ENCODE peak calls at places on chromosomes 12 and 14, in four cellular contexts. M is cardiac muscle cell, J is thoracic aorta, E is ovary. Q is an unnamed sample.

GRCh38 chr12:128259556-128260070 is 7.4 kb upstream of the TMEM132C start:
- DNase-seq in M (peak), J (no peak), E (peak), Q (no peak)

GRCh38 chr14:105387530-105387922 is 10.8 kb upstream of the TEX22 start:
- DNase-seq in E (no peak), M (no peak), J (no peak), Q (no peak)

GRCh38 chr12:11624126-11624525 is 25.3 kb upstream of the ETV6 start:
- DNase-seq in J (no peak), E (no peak), M (no peak), Q (no peak)

GRCh38 chr12:132490481-132491348 is 764 bp downstream of the FBRSL1 start:
- DNase-seq in J (no peak), E (no peak), M (peak), Q (no peak)

GRCh38 chr12:32843528-32844095 is 53.0 kb downstream of the PKP2 start:
- DNase-seq in E (no peak), M (peak), J (no peak), Q (no peak)

GRCh38 chr14:49999216-49999761 is 106.4 kb downstream of the ARF6 start:
- DNase-seq in J (peak), M (peak), E (peak), Q (peak)

GRCh38 chr12:90287585-90287984 is 578.9 kb upstream of the ATP2B1 start:
- DNase-seq in E (no peak), M (no peak), J (no peak), Q (no peak)

GRCh38 chr14:90739318-90740077 is 76.7 kb downstream of the TTC7B start:
- DNase-seq in E (no peak), J (no peak), M (no peak), Q (no peak)

GRCh38 chr12:54341343-54341742 is 16.4 kb downstream of the COPZ1 start:
- DNase-seq in J (no peak), M (no peak), E (no peak), Q (no peak)

GRCh38 chr12:94815958-94816357 is 165.6 kb upstream of the TMCC3 start:
- DNase-seq in M (no peak), E (no peak), J (no peak), Q (no peak)

GRCh38 chr12:74903522-74903921 is 306.1 kb downstream of the KCNC2 start:
- DNase-seq in E (no peak), M (no peak), J (no peak), Q (no peak)

DNA sequence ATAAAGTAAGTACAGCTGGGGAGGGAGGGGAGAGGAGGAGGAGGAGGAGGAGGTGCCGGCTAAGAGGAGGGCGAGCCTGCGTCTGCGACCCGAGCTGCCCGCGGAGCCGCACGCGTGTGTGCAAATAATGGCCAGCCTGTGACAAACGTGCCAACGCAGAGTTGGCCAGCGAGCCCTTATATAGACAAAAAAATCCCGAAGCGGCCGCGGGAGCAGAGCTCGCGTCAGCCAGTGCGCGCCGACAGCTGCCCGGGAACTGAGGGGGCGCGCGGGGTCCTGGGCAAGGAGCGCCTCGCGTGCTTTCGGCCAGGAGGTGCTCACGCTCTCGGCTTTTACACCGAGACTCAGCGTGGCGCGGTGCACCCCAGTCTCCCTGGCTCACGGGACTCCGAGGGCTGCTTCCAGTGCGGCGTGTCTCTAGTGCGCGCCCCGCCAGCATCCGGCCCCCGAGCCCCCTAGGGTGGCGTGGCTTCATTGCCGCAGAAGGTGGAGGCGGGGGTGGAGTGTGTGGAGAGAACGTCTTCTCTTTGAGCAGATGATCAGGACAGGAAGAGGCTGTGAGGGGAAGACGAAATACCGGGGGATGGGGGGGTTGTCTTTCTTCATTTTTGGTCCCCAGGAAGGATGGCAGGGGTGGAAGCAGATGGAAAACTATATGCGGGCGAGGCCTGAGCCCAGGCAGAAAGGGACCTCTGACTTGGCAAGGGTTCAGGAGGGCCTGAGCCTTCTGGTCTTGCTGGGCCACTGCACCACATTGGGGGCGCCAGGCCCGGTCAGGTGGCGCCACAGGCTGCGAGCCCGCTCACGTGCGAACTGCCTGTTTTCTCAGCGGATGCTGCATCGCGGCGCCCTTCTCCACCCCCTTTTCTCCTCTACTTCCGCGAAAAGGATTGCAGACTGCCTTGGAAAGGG is 659 bp downstream of the SLC16A7 start:
- DNase-seq in J (peak), E (peak), M (peak), Q (peak)
- TF ChIP-seq CTCF in J (no peak), E (no peak), M (no peak), Q (peak)

DNA sequence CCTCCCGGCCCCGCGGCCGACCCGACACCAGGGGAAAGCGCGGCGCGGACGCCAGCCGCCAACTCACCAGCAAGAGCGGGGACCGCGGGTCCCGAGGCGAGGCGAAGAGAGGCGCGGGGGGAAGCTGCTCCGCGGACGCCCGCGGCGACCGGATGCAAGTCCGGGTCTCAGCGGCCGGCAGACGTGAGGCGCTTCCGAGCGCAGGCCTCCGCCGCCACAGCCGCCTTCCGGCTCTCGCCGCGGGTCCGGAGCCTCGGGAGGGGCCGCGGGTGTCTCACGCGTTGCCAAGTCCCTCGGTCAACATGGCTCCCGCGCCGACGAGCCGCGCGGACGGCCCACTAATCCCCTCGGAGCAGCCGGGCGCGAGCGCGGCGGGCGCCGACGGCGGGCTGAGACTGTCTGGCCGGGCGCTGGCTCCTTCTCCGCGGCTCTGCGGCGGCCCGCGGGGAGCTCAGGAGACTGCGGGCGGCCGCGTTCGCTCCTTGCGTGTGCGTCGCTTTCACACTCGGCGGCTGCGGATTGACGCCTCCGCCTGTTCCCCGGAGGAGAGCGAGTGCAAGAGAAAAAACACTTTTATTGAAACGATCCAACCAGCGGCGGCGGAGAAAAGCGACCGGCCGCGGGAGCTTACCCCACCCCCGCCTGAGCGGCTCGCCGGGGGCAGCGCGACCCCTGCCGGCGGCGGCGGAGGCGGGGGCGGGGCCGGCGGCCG is at the start of gene CDK17:
- DNase-seq in E (peak), M (peak), J (peak), Q (peak)
- TF ChIP-seq CTCF in E (no peak), M (peak), J (no peak), Q (no peak)

DNA sequence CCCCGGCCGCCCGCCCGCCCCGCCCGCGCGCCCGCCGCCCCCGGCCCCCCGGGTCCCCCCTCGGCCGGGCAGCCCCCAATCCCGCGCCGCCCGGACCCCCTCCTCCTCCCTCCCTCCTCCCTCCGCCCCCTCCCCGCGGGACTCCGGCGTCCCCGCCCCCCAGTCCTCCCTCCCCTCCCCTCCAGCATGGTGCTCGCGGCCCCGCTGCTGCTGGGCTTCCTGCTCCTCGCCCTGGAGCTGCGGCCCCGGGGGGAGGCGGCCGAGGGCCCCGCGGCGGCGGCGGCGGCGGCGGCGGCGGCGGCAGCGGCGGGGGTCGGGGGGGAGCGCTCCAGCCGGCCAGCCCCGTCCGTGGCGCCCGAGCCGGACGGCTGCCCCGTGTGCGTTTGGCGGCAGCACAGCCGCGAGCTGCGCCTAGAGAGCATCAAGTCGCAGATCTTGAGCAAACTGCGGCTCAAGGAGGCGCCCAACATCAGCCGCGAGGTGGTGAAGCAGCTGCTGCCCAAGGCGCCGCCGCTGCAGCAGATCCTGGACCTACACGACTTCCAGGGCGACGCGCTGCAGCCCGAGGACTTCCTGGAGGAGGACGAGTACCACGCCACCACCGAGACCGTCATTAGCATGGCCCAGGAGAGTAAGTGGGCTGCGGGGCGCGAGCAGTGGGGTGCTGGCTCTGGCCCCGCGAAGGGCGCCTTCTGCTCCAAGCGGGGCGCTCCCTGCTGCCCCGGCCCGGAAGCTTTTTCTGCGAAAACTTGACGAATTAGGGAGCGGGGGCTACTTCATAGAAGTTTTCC is 404 bp downstream of the GDF11 start:
- DNase-seq in E (peak), J (no peak), M (peak), Q (peak)
- TF ChIP-seq CTCF in E (no peak), J (no peak), M (peak), Q (no peak)

GRCh38 chr12:76711241-76711640 is 52.7 kb upstream of the ZDHHC17 start:
- DNase-seq in E (no peak), M (no peak), J (no peak), Q (no peak)

GRCh38 chr12:76713986-76714385 is 49.9 kb upstream of the ZDHHC17 start:
- DNase-seq in J (no peak), M (no peak), E (no peak), Q (no peak)

GRCh38 chr12:76714861-76715260 is 49.1 kb upstream of the ZDHHC17 start:
- DNase-seq in M (no peak), J (no peak), E (no peak), Q (no peak)

GRCh38 chr12:76714415-76714814 is 49.5 kb upstream of the ZDHHC17 start:
- DNase-seq in J (no peak), M (no peak), E (no peak), Q (no peak)

GRCh38 chr12:76713130-76713529 is 50.8 kb upstream of the ZDHHC17 start:
- DNase-seq in J (no peak), E (no peak), M (peak), Q (no peak)
- TF ChIP-seq CTCF in J (no peak), E (no peak), M (peak), Q (peak)

GRCh38 chr14:98962118-98962517 is 309.9 kb downstream of the BCL11B start:
- DNase-seq in E (no peak), J (no peak), M (no peak), Q (no peak)

GRCh38 chr14:98964171-98964570 is 307.8 kb downstream of the BCL11B start:
- DNase-seq in M (no peak), E (no peak), J (no peak), Q (no peak)

GRCh38 chr14:98966021-98966420 is 306.0 kb downstream of the BCL11B start:
- DNase-seq in E (no peak), M (no peak), J (no peak), Q (no peak)

GRCh38 chr14:98965061-98965460 is 306.9 kb downstream of the BCL11B start:
- DNase-seq in M (no peak), J (no peak), E (no peak), Q (no peak)

DNA sequence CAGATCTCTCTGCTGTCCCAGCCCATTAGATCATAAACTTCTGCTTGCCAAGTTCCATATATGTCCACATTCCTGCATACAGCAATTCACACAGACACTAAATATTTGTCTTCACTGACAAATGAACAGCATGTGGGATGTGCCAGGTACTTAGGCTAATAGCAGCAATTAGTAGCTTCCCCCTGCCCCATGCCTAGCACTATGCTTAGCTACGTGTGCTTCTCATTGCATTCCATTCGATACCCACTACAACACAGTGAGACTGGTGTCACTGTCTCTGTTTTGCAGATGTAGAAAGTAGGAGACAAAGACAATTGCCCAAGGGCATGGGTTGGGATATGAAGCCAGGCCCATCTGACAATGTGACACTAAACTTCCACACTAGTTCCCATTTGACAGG is 308.4 kb downstream of the BCL11B start:
- DNase-seq in E (no peak), J (no peak), M (no peak), Q (no peak)
- TF ChIP-seq CTCF in E (no peak), J (no peak), M (no peak), Q (no peak)

GRCh38 chr14:63276492-63277342 is 42.0 kb downstream of the GPHB5 start:
- DNase-seq in E (no peak), M (peak), J (no peak), Q (no peak)
- TF ChIP-seq CTCF in E (peak), M (peak), J (peak), Q (peak)

GRCh38 chr12:124998705-124999104 is 5.3 kb downstream of the BRI3BP start:
- DNase-seq in E (no peak), J (no peak), M (no peak), Q (no peak)
- TF ChIP-seq CTCF in E (no peak), J (no peak), M (no peak), Q (no peak)

Q was measured in heart right ventricle.